ENCODE peak calls at places on chromosomes 5 and 9, in five cellular contexts. R is activated CD4-positive, CD25-positive, alpha-beta regulatory T cell; T is glomerular endothelial cell; H is SW480; A is foreskin fibroblast. V is an unnamed sample.

GRCh38 chr9:91655215-91655614 is 231.6 kb upstream of the NFIL3 start:
- DNase-seq in R (no peak), T (no peak), H (no peak), A (no peak), V (no peak)

GRCh38 chr9:385818-386398 is 171.2 kb downstream of the DOCK8 start:
- DNase-seq in R (no peak), T (peak), H (peak), A (peak), V (no peak)

GRCh38 chr5:130141689-130142320 is 237.5 kb downstream of the CHSY3 start:
- DNase-seq in R (no peak), T (peak), H (peak), A (peak), V (no peak)

GRCh38 chr9:131153585-131153984 is 28.2 kb downstream of the NUP214 start:
- DNase-seq in R (no peak), T (no peak), H (no peak), A (no peak), V (no peak)

GRCh38 chr5:41951224-41951623 is 26.1 kb downstream of the FBXO4 start:
- DNase-seq in R (no peak), T (no peak), H (no peak), A (no peak), V (no peak)

GRCh38 chr9:134413890-134414731 is 87.9 kb downstream of the RXRA start:
- DNase-seq in R (no peak), T (no peak), H (no peak), A (peak), V (no peak)

GRCh38 chr9:114121445-114122151 is 22.5 kb upstream of the KIF12 start:
- DNase-seq in R (no peak), T (no peak), H (no peak), A (no peak), V (no peak)

GRCh38 chr9:108963459-108964143 is 29.4 kb downstream of the ABITRAM start:
- DNase-seq in R (no peak), T (no peak), H (no peak), A (peak), V (no peak)

GRCh38 chr5:147887026-147887627 is 8.6 kb downstream of the SCGB3A2 start:
- DNase-seq in R (no peak), T (no peak), H (peak), A (no peak), V (no peak)

GRCh38 chr5:146588806-146589355 is 72.9 kb upstream of the GPR151 start:
- DNase-seq in R (no peak), T (no peak), H (no peak), A (no peak), V (no peak)

GRCh38 chr9:136488247-136489214 is 5.7 kb upstream of the SEC16A start:
- DNase-seq in R (peak), T (no peak), H (peak), A (peak), V (no peak)

GRCh38 chr5:95808686-95809413 is 13.7 kb downstream of the GLRX start:
- DNase-seq in R (peak), T (no peak), H (no peak), A (peak), V (no peak)

GRCh38 chr5:108818613-108819272 is 71.0 kb downstream of the FER start:
- DNase-seq in R (no peak), T (no peak), H (no peak), A (peak), V (no peak)

GRCh38 chr5:77629553-77630245 is 8.8 kb downstream of the OTP start:
- DNase-seq in R (no peak), T (no peak), H (peak), A (no peak), V (no peak)

GRCh38 chr9:37417857-37418618 is 4.5 kb upstream of the GRHPR start:
- DNase-seq in R (no peak), T (no peak), H (no peak), A (no peak), V (no peak)

GRCh38 chr5:137410234-137411010 is 88.7 kb downstream of the SPOCK1 start:
- DNase-seq in R (no peak), T (no peak), H (no peak), A (no peak), V (no peak)

GRCh38 chr9:133935328-133936040 is 56.6 kb downstream of the VAV2 start:
- DNase-seq in R (no peak), T (no peak), H (peak), A (no peak), V (no peak)

GRCh38 chr5:103428411-103428871 is 134.1 kb downstream of the NUDT12 start:
- DNase-seq in R (no peak), T (no peak), H (no peak), A (peak), V (no peak)

GRCh38 chr5:133063965-133064364 is 12.2 kb downstream of the HSPA4 start:
- DNase-seq in R (no peak), T (no peak), H (no peak), A (no peak), V (no peak)

GRCh38 chr9:80885894-80886293 is 803.5 kb downstream of the TLE1 start:
- DNase-seq in R (no peak), T (no peak), H (peak), A (no peak), V (no peak)

GRCh38 chr5:86679529-86679928 is 61.8 kb downstream of the COX7C start:
- DNase-seq in R (no peak), T (peak), H (peak), A (peak), V (no peak)

GRCh38 chr5:153573326-153574033 is 83.0 kb downstream of the GRIA1 start:
- DNase-seq in R (no peak), T (no peak), H (no peak), A (no peak), V (no peak)

GRCh38 chr5:80754900-80755299 is 100.1 kb upstream of the DHFR start:
- DNase-seq in R (no peak), T (no peak), H (no peak), A (peak), V (no peak)

GRCh38 chr5:116652196-116652729 is 77.6 kb upstream of the SEMA6A start:
- DNase-seq in R (no peak), T (no peak), H (peak), A (peak), V (no peak)

GRCh38 chr5:1542755-1543154 is 19.0 kb upstream of the LPCAT1 start:
- DNase-seq in R (no peak), T (peak), H (peak), A (peak), V (no peak)

GRCh38 chr5:80921026-80921425 is 39.1 kb upstream of the RASGRF2 start:
- DNase-seq in R (no peak), T (no peak), H (no peak), A (no peak), V (no peak)

GRCh38 chr5:171581756-171582155 is 162.3 kb downstream of the FGF18 start:
- DNase-seq in R (no peak), T (no peak), H (no peak), A (no peak), V (no peak)

GRCh38 chr9:127083598-127083997 is 38.8 kb downstream of the ANGPTL2 start:
- DNase-seq in R (no peak), T (no peak), H (no peak), A (no peak), V (no peak)

GRCh38 chr5:51618234-51618633 is 235.0 kb downstream of the ISL1 start:
- DNase-seq in R (no peak), T (no peak), H (no peak), A (no peak), V (no peak)

GRCh38 chr9:114691046-114691955 is 9.3 kb upstream of the TEX48 start:
- DNase-seq in R (peak), T (no peak), H (peak), A (peak), V (no peak)

GRCh38 chr9:98867434-98868168 is 60.1 kb downstream of the GALNT12 start:
- DNase-seq in R (no peak), T (no peak), H (peak), A (peak), V (peak)

GRCh38 chr5:36657563-36657995 is 51.2 kb downstream of the SLC1A3 start:
- DNase-seq in R (no peak), T (peak), H (no peak), A (peak), V (peak)

GRCh38 chr9:71766663-71767062 is 1.6 kb downstream of the CEMIP2 start:
- DNase-seq in R (no peak), T (no peak), H (peak), A (no peak), V (no peak)

GRCh38 chr5:85681871-85682270 is 935.9 kb upstream of the COX7C start:
- DNase-seq in R (no peak), T (no peak), H (no peak), A (no peak), V (peak)

V was measured in CMK.